ENCODE peak calls at places on chromosomes 4 and X, in four cellular contexts. G, Y, W and Q are unnamed samples.

GRCh38 chrX:44872319-44872816 is 620 bp upstream of the KDM6A start:
- DNase-seq in G (no peak), Y (peak), W (peak), Q (peak)

GRCh38 chr4:139015948-139016451 is 419 bp downstream of the NOCT start:
- DNase-seq in G (peak), Y (no peak), W (peak), Q (peak)

GRCh38 chrX:12309040-12309732 is 170.9 kb downstream of the FRMPD4 start:
- DNase-seq in G (no peak), Y (no peak), W (no peak), Q (no peak)

GRCh38 chr4:186728631-186729271 is 5.1 kb upstream of the FAT1 start:
- DNase-seq in G (no peak), Y (no peak), W (no peak), Q (peak)

GRCh38 chr4:80094191-80094590 is 21.2 kb upstream of the ANTXR2 start:
- DNase-seq in G (no peak), Y (no peak), W (no peak), Q (no peak)

GRCh38 chr4:184344899-184345572 is 127.4 kb upstream of the ENPP6 start:
- DNase-seq in G (no peak), Y (no peak), W (no peak), Q (no peak)

GRCh38 chr4:86557526-86557925 is 36.6 kb upstream of the PTPN13 start:
- DNase-seq in G (no peak), Y (no peak), W (no peak), Q (no peak)

GRCh38 chrX:20270557-20270880 is 3.8 kb upstream of the RPS6KA3 start:
- DNase-seq in G (no peak), Y (no peak), W (no peak), Q (no peak)

GRCh38 chr4:122500852-122501501 is 44.5 kb upstream of the IL2 start:
- DNase-seq in G (no peak), Y (no peak), W (no peak), Q (no peak)

GRCh38 chr4:155539746-155540145 is 126.9 kb upstream of the GUCY1A1 start:
- DNase-seq in G (no peak), Y (no peak), W (no peak), Q (no peak)

GRCh38 chr4:165384608-165385007 is 5.8 kb downstream of the CPE start:
- DNase-seq in G (peak), Y (no peak), W (no peak), Q (peak)

GRCh38 chrX:15358533-15358932 is 23.2 kb upstream of the PIGA start:
- DNase-seq in G (no peak), Y (no peak), W (no peak), Q (no peak)

GRCh38 chr4:688695-689497 is at the start of gene SLC49A3:
- DNase-seq in G (no peak), Y (no peak), W (no peak), Q (peak)